ENCODE peak calls at places on chromosomes 6 and 20, in nine cellular contexts. One of them, this sample, is unnamed.

GRCh38 chr6:42419490-42420280 is 32.0 kb downstream of the TRERF1 start:
- DNase-seq in CD8-positive, alpha-beta memory T cell: no peak
- DNase-seq in right lobe of liver: no peak
- DNase-seq in upper lobe of right lung: no peak
- DNase-seq in psoas muscle: no peak
- DNase-seq in AG04450: no peak
- DNase-seq in mammary epithelial cell: no peak
- DNase-seq in tibial artery: no peak
- DNase-seq in endodermal cell: no peak
- DNase-seq in this sample: no peak

GRCh38 chr6:49553353-49553752 is 2.9 kb downstream of the C6orf141 start:
- DNase-seq in CD8-positive, alpha-beta memory T cell: no peak
- DNase-seq in right lobe of liver: no peak
- DNase-seq in upper lobe of right lung: no peak
- DNase-seq in psoas muscle: no peak
- DNase-seq in AG04450: no peak
- DNase-seq in mammary epithelial cell: peak; percentile 90
- DNase-seq in tibial artery: no peak
- DNase-seq in endodermal cell: no peak
- DNase-seq in this sample: no peak

GRCh38 chr6:57177545-57178225 is 5.6 kb downstream of the BAG2 start:
- DNase-seq in CD8-positive, alpha-beta memory T cell: no peak
- DNase-seq in right lobe of liver: no peak
- DNase-seq in upper lobe of right lung: no peak
- DNase-seq in psoas muscle: peak; percentile 65
- DNase-seq in AG04450: no peak
- DNase-seq in mammary epithelial cell: no peak
- DNase-seq in tibial artery: peak; percentile 81
- DNase-seq in endodermal cell: no peak
- DNase-seq in this sample: no peak

GRCh38 chr20:11901127-11901526 is 16.6 kb upstream of the BTBD3 start:
- DNase-seq in CD8-positive, alpha-beta memory T cell: no peak
- DNase-seq in right lobe of liver: no peak
- DNase-seq in upper lobe of right lung: no peak
- DNase-seq in psoas muscle: no peak
- DNase-seq in AG04450: peak; percentile 47
- DNase-seq in mammary epithelial cell: peak; percentile 92
- DNase-seq in tibial artery: no peak
- DNase-seq in endodermal cell: no peak
- DNase-seq in this sample: no peak

GRCh38 chr6:136822051-136822378 is 377 bp upstream of the PEX7 start:
- DNase-seq in CD8-positive, alpha-beta memory T cell: peak; percentile 3
- DNase-seq in right lobe of liver: peak; percentile 21
- DNase-seq in upper lobe of right lung: no peak
- DNase-seq in psoas muscle: no peak
- DNase-seq in AG04450: no peak
- DNase-seq in mammary epithelial cell: no peak
- DNase-seq in tibial artery: no peak
- DNase-seq in endodermal cell: no peak
- DNase-seq in this sample: peak; percentile 51

GRCh38 chr6:121430514-121431460 is 4.7 kb upstream of the GJA1 start:
- DNase-seq in CD8-positive, alpha-beta memory T cell: no peak
- DNase-seq in right lobe of liver: no peak
- DNase-seq in upper lobe of right lung: no peak
- DNase-seq in psoas muscle: no peak
- DNase-seq in AG04450: peak; percentile 20
- DNase-seq in mammary epithelial cell: no peak
- DNase-seq in tibial artery: no peak
- DNase-seq in endodermal cell: no peak
- DNase-seq in this sample: no peak

GRCh38 chr6:157005940-157006339 is 228.8 kb downstream of the ARID1B start:
- DNase-seq in CD8-positive, alpha-beta memory T cell: no peak
- DNase-seq in right lobe of liver: no peak
- DNase-seq in upper lobe of right lung: no peak
- DNase-seq in psoas muscle: no peak
- DNase-seq in AG04450: no peak
- DNase-seq in mammary epithelial cell: no peak
- DNase-seq in tibial artery: no peak
- DNase-seq in endodermal cell: no peak
- DNase-seq in this sample: no peak

GRCh38 chr6:2468601-2468955 is 223.2 kb upstream of the GMDS start:
- DNase-seq in CD8-positive, alpha-beta memory T cell: no peak
- DNase-seq in right lobe of liver: no peak
- DNase-seq in upper lobe of right lung: no peak
- DNase-seq in psoas muscle: no peak
- DNase-seq in AG04450: no peak
- DNase-seq in mammary epithelial cell: no peak
- DNase-seq in tibial artery: no peak
- DNase-seq in endodermal cell: no peak
- DNase-seq in this sample: no peak

GRCh38 chr20:23162887-23163286 is 76.8 kb upstream of the CD93 start:
- DNase-seq in CD8-positive, alpha-beta memory T cell: no peak
- DNase-seq in right lobe of liver: no peak
- DNase-seq in upper lobe of right lung: no peak
- DNase-seq in psoas muscle: no peak
- DNase-seq in AG04450: no peak
- DNase-seq in mammary epithelial cell: no peak
- DNase-seq in tibial artery: no peak
- DNase-seq in endodermal cell: peak; percentile 37
- DNase-seq in this sample: no peak

GRCh38 chr20:57417830-57418780 is 26.9 kb downstream of the RBM38 start:
- DNase-seq in CD8-positive, alpha-beta memory T cell: no peak
- DNase-seq in right lobe of liver: peak; percentile 23
- DNase-seq in upper lobe of right lung: no peak
- DNase-seq in psoas muscle: no peak
- DNase-seq in AG04450: no peak
- DNase-seq in mammary epithelial cell: no peak
- DNase-seq in tibial artery: no peak
- DNase-seq in endodermal cell: no peak
- DNase-seq in this sample: no peak

GRCh38 chr6:30748301-30748769 is 4.0 kb upstream of the IER3 start:
- DNase-seq in CD8-positive, alpha-beta memory T cell: no peak
- DNase-seq in right lobe of liver: no peak
- DNase-seq in upper lobe of right lung: no peak
- DNase-seq in psoas muscle: no peak
- DNase-seq in AG04450: no peak
- DNase-seq in mammary epithelial cell: peak; percentile 81
- DNase-seq in tibial artery: no peak
- DNase-seq in endodermal cell: no peak
- DNase-seq in this sample: no peak

GRCh38 chr6:2732503-2733089 is 18.1 kb downstream of the MYLK4 start:
- DNase-seq in CD8-positive, alpha-beta memory T cell: no peak
- DNase-seq in right lobe of liver: no peak
- DNase-seq in upper lobe of right lung: no peak
- DNase-seq in psoas muscle: no peak
- DNase-seq in AG04450: no peak
- DNase-seq in mammary epithelial cell: no peak
- DNase-seq in tibial artery: no peak
- DNase-seq in endodermal cell: no peak
- DNase-seq in this sample: no peak

GRCh38 chr6:3301506-3301905 is 42.8 kb downstream of the PSMG4 start:
- DNase-seq in CD8-positive, alpha-beta memory T cell: no peak
- DNase-seq in right lobe of liver: no peak
- DNase-seq in upper lobe of right lung: peak; percentile 21
- DNase-seq in psoas muscle: peak; percentile 3
- DNase-seq in AG04450: no peak
- DNase-seq in mammary epithelial cell: no peak
- DNase-seq in tibial artery: peak; percentile 7
- DNase-seq in endodermal cell: no peak
- DNase-seq in this sample: no peak

GRCh38 chr20:50308513-50309279 is 118.1 kb downstream of the CEBPB start:
- DNase-seq in CD8-positive, alpha-beta memory T cell: no peak
- DNase-seq in right lobe of liver: peak; percentile 96
- DNase-seq in upper lobe of right lung: peak; percentile 91
- DNase-seq in psoas muscle: peak; percentile 95
- DNase-seq in AG04450: peak; percentile 98
- DNase-seq in mammary epithelial cell: peak; percentile 96
- DNase-seq in tibial artery: peak; percentile 96
- DNase-seq in endodermal cell: peak; percentile 87
- DNase-seq in this sample: peak; percentile 91

GRCh38 chr20:62457098-62457497 is 18.7 kb downstream of the GATA5 start:
- DNase-seq in CD8-positive, alpha-beta memory T cell: no peak
- DNase-seq in right lobe of liver: no peak
- DNase-seq in upper lobe of right lung: no peak
- DNase-seq in psoas muscle: no peak
- DNase-seq in AG04450: no peak
- DNase-seq in mammary epithelial cell: no peak
- DNase-seq in tibial artery: no peak
- DNase-seq in endodermal cell: no peak
- DNase-seq in this sample: no peak

GRCh38 chr20:50304883-50305635 is 114.4 kb downstream of the CEBPB start:
- DNase-seq in CD8-positive, alpha-beta memory T cell: no peak
- DNase-seq in right lobe of liver: peak; percentile 91
- DNase-seq in upper lobe of right lung: peak; percentile 81
- DNase-seq in psoas muscle: peak; percentile 96
- DNase-seq in AG04450: peak; percentile 91
- DNase-seq in mammary epithelial cell: peak; percentile 43
- DNase-seq in tibial artery: peak; percentile 97
- DNase-seq in endodermal cell: peak; percentile 39
- DNase-seq in this sample: peak; percentile 69

GRCh38 chr6:36525346-36525745 is 21.9 kb downstream of the STK38 start:
- DNase-seq in CD8-positive, alpha-beta memory T cell: no peak
- DNase-seq in right lobe of liver: no peak
- DNase-seq in upper lobe of right lung: no peak
- DNase-seq in psoas muscle: no peak
- DNase-seq in AG04450: no peak
- DNase-seq in mammary epithelial cell: no peak
- DNase-seq in tibial artery: no peak
- DNase-seq in endodermal cell: no peak
- DNase-seq in this sample: no peak

GRCh38 chr6:102961902-102962301 is 1568.4 kb downstream of the GRIK2 start:
- DNase-seq in CD8-positive, alpha-beta memory T cell: no peak
- DNase-seq in right lobe of liver: no peak
- DNase-seq in upper lobe of right lung: no peak
- DNase-seq in psoas muscle: no peak
- DNase-seq in AG04450: no peak
- DNase-seq in mammary epithelial cell: no peak
- DNase-seq in tibial artery: no peak
- DNase-seq in endodermal cell: no peak
- DNase-seq in this sample: no peak

GRCh38 chr6:392441-393390 is 1.2 kb downstream of the IRF4 start:
- DNase-seq in CD8-positive, alpha-beta memory T cell: no peak
- DNase-seq in right lobe of liver: no peak
- DNase-seq in upper lobe of right lung: no peak
- DNase-seq in psoas muscle: peak; percentile 45
- DNase-seq in AG04450: no peak
- DNase-seq in mammary epithelial cell: no peak
- DNase-seq in tibial artery: no peak
- DNase-seq in endodermal cell: peak; percentile 79
- DNase-seq in this sample: no peak
- H3K4me3 ChIP-seq in CD8-positive, alpha-beta memory T cell: peak overlapping the region; percentile 79
- H3K4me3 ChIP-seq in right lobe of liver: no peak overlapping the region
- H3K4me3 ChIP-seq in upper lobe of right lung: peak overlapping the region; percentile 49
- H3K4me3 ChIP-seq in psoas muscle: peak overlapping the region; percentile 57
- H3K4me3 ChIP-seq in AG04450: no peak overlapping the region
- H3K4me3 ChIP-seq in mammary epithelial cell: no peak overlapping the region
- H3K4me3 ChIP-seq in tibial artery: peak overlapping the region; percentile 47
- H3K4me3 ChIP-seq in endodermal cell: peak overlapping the region; percentile 64
- H3K4me3 ChIP-seq in this sample: peak overlapping the region; percentile 56

GRCh38 chr6:105179244-105180065 is at the start of gene POPDC3:
- DNase-seq in CD8-positive, alpha-beta memory T cell: no peak
- DNase-seq in right lobe of liver: no peak
- DNase-seq in upper lobe of right lung: peak; percentile 69
- DNase-seq in psoas muscle: peak; percentile 77
- DNase-seq in AG04450: no peak
- DNase-seq in mammary epithelial cell: peak; percentile 57
- DNase-seq in tibial artery: no peak
- DNase-seq in endodermal cell: peak; percentile 89
- DNase-seq in this sample: no peak
- H3K4me3 ChIP-seq in CD8-positive, alpha-beta memory T cell: no peak within 1 kb of the TSS
- H3K4me3 ChIP-seq in right lobe of liver: peak within 1 kb of the TSS; percentile 16
- H3K4me3 ChIP-seq in upper lobe of right lung: peak within 1 kb of the TSS; percentile 44
- H3K4me3 ChIP-seq in psoas muscle: peak within 1 kb of the TSS; percentile 87
- H3K4me3 ChIP-seq in AG04450: peak within 1 kb of the TSS; percentile 73
- H3K4me3 ChIP-seq in mammary epithelial cell: peak within 1 kb of the TSS; percentile 76
- H3K4me3 ChIP-seq in tibial artery: peak within 1 kb of the TSS; percentile 50
- H3K4me3 ChIP-seq in endodermal cell: peak within 1 kb of the TSS; percentile 80
- H3K4me3 ChIP-seq in this sample: peak within 1 kb of the TSS; percentile 50

DNA sequence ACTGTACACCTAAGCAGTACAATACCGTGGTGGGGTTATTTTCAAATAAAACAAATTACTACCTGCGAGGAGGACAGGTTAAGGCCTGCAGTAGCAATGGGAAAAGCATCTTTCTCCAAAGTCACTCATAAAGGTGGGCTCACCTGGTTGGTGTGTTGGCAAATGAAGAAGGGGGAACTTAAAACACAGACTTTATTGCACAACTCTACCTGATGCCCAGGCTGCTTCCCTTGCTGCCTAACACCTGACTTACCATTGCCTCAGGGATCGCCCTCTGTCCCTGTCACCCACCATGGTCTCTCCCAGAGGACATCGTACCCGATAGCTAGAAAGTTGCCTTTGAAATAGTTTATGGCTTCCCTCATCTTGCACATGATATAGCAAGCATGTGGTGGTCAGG is 53.6 kb downstream of the GNAS start:
- DNase-seq in CD8-positive, alpha-beta memory T cell: no peak
- DNase-seq in right lobe of liver: no peak
- DNase-seq in upper lobe of right lung: no peak
- DNase-seq in psoas muscle: no peak
- DNase-seq in AG04450: no peak
- DNase-seq in mammary epithelial cell: no peak
- DNase-seq in tibial artery: no peak
- DNase-seq in endodermal cell: no peak
- DNase-seq in this sample: no peak
- H3K4me3 ChIP-seq in CD8-positive, alpha-beta memory T cell: no peak overlapping the region
- H3K4me3 ChIP-seq in right lobe of liver: no peak overlapping the region
- H3K4me3 ChIP-seq in upper lobe of right lung: no peak overlapping the region
- H3K4me3 ChIP-seq in psoas muscle: no peak overlapping the region
- H3K4me3 ChIP-seq in AG04450: no peak overlapping the region
- H3K4me3 ChIP-seq in mammary epithelial cell: no peak overlapping the region
- H3K4me3 ChIP-seq in tibial artery: no peak overlapping the region
- H3K4me3 ChIP-seq in endodermal cell: no peak overlapping the region
- H3K4me3 ChIP-seq in this sample: no peak overlapping the region

DNA sequence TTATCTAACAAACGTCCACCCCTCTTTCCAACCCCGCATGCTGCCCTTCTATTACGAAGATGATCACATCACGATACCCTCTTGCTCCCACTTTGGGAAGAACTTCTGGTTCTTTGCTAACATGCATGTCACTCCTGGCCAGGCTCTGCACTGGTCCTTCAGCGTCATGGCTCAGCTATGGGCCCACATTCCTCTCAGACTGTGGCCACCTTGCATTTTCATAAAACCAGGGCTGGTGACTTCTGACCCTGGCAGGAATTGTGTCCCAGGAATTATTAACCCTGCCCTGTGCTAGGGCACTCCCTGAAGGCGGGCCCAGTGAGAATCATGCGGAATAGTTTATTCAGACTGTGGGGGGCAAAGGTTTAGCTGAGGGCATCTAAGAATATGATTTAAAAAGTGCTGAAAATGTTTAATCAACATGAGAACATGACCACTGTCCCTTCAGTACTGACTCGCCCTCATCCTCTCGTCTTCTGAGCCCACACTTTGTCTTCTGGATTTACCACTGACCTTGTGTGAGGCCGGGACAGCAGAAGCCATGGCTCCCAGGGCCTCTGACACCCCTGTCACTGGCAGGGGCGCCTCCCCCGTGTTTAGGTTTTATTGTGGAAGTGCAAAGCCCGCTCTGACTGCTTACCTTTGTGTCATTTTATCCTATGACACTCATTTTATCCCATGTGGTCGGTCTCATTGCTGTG is 38.1 kb upstream of the THBS2 start:
- DNase-seq in CD8-positive, alpha-beta memory T cell: no peak
- DNase-seq in right lobe of liver: no peak
- DNase-seq in upper lobe of right lung: no peak
- DNase-seq in psoas muscle: no peak
- DNase-seq in AG04450: no peak
- DNase-seq in mammary epithelial cell: no peak
- DNase-seq in tibial artery: no peak
- DNase-seq in endodermal cell: no peak
- DNase-seq in this sample: no peak
- H3K4me3 ChIP-seq in CD8-positive, alpha-beta memory T cell: no peak overlapping the region
- H3K4me3 ChIP-seq in right lobe of liver: no peak overlapping the region
- H3K4me3 ChIP-seq in upper lobe of right lung: no peak overlapping the region
- H3K4me3 ChIP-seq in psoas muscle: no peak overlapping the region
- H3K4me3 ChIP-seq in AG04450: no peak overlapping the region
- H3K4me3 ChIP-seq in mammary epithelial cell: no peak overlapping the region
- H3K4me3 ChIP-seq in tibial artery: no peak overlapping the region
- H3K4me3 ChIP-seq in endodermal cell: no peak overlapping the region
- H3K4me3 ChIP-seq in this sample: no peak overlapping the region

This sample was measured in lower lobe of right lung.